ENCODE peak calls at places on chromosomes 3 and 15, in seven cellular contexts. J, W, F, Y, A, C and K are unnamed samples.

GRCh38 chr3:192901435-192901834 is 16.2 kb downstream of the MB21D2 start:
- DNase-seq in J (no peak), W (peak; percentile 55), F (no peak), Y (no peak), A (no peak), C (no peak), K (no peak)

GRCh38 chr3:76040946-76041345 is 255.6 kb upstream of the ZNF717 start:
- DNase-seq in J (peak; percentile 45), W (peak; percentile 1), F (no peak), Y (no peak), A (no peak), C (no peak), K (no peak)

GRCh38 chr3:49602877-49603411 is 48.7 kb downstream of the BSN start:
- DNase-seq in J (no peak), W (no peak), F (peak; percentile 53), Y (no peak), A (no peak), C (no peak), K (peak; percentile 32)

GRCh38 chr3:41370307-41370706 is 171.0 kb downstream of the CTNNB1 start:
- DNase-seq in J (no peak), W (no peak), F (no peak), Y (no peak), A (no peak), C (no peak), K (no peak)

GRCh38 chr3:33392703-33393125 is 47.5 kb downstream of the UBP1 start:
- DNase-seq in J (peak; percentile 15), W (peak; percentile 72), F (no peak), Y (no peak), A (no peak), C (no peak), K (no peak)

GRCh38 chr3:51711352-51712019 is 4.6 kb downstream of the GRM2 start:
- DNase-seq in J (no peak), W (no peak), F (no peak), Y (no peak), A (no peak), C (no peak), K (peak; percentile 13)

GRCh38 chr3:171026584-171027293 is at the start of gene SLC2A2:
- DNase-seq in J (no peak), W (no peak), F (no peak), Y (no peak), A (no peak), C (no peak), K (no peak)

GRCh38 chr15:72532991-72533601 is 59.0 kb downstream of the ARIH1 start:
- DNase-seq in J (no peak), W (peak; percentile 10), F (peak; percentile 4), Y (no peak), A (no peak), C (no peak), K (no peak)

GRCh38 chr3:124272611-124273151 is 280.8 kb upstream of the ROPN1 start:
- DNase-seq in J (no peak), W (peak; percentile 42), F (no peak), Y (no peak), A (no peak), C (no peak), K (no peak)

GRCh38 chr15:63483521-63484371 is 20.6 kb upstream of the USP3 start:
- DNase-seq in J (peak; percentile 39), W (peak; percentile 88), F (no peak), Y (no peak), A (no peak), C (no peak), K (no peak)

GRCh38 chr3:28286595-28286994 is 45.2 kb downstream of the CMC1 start:
- DNase-seq in J (peak; percentile 58), W (peak; percentile 64), F (no peak), Y (no peak), A (no peak), C (no peak), K (no peak)

GRCh38 chr3:100932491-100932890 is 60.7 kb downstream of the ABI3BP start:
- DNase-seq in J (no peak), W (no peak), F (no peak), Y (no peak), A (no peak), C (no peak), K (no peak)

GRCh38 chr3:166123576-166123975 is 286.4 kb upstream of the BCHE start:
- DNase-seq in J (peak; percentile 55), W (no peak), F (no peak), Y (no peak), A (no peak), C (no peak), K (no peak)

GRCh38 chr3:20405731-20406130 is 219.7 kb upstream of the SGO1 start:
- DNase-seq in J (no peak), W (peak; percentile 91), F (no peak), Y (no peak), A (no peak), C (no peak), K (no peak)

GRCh38 chr3:14554715-14555114 is 14.6 kb upstream of the GRIP2 start:
- DNase-seq in J (no peak), W (no peak), F (no peak), Y (no peak), A (no peak), C (no peak), K (no peak)

GRCh38 chr3:31908391-31909097 is 72.5 kb downstream of the OSBPL10 start:
- DNase-seq in J (no peak), W (no peak), F (no peak), Y (no peak), A (no peak), C (no peak), K (no peak)

GRCh38 chr3:192575879-192576506 is 151.3 kb downstream of the FGF12 start:
- DNase-seq in J (no peak), W (no peak), F (no peak), Y (no peak), A (no peak), C (no peak), K (no peak)

GRCh38 chr3:125519678-125520562 is at the start of gene SNX4:
- DNase-seq in J (peak; percentile 93), W (peak; percentile 97), F (peak; percentile 80), Y (peak; percentile 89), A (peak; percentile 94), C (peak; percentile 94), K (peak; percentile 94)

GRCh38 chr15:40763801-40764765 is at the start of gene GCHFR:
- DNase-seq in J (peak; percentile 55), W (peak; percentile 76), F (peak; percentile 61), Y (peak; percentile 72), A (peak; percentile 88), C (peak; percentile 90), K (peak; percentile 81)

GRCh38 chr3:194905696-194906095 is 220.0 kb downstream of the FAM43A start:
- DNase-seq in J (no peak), W (peak; percentile 46), F (no peak), Y (no peak), A (no peak), C (no peak), K (no peak)

GRCh38 chr15:62846131-62846804 is 196.3 kb upstream of the TPM1 start:
- DNase-seq in J (no peak), W (no peak), F (no peak), Y (no peak), A (no peak), C (no peak), K (no peak)

GRCh38 chr15:89368566-89369223 is 34.1 kb upstream of the POLG start:
- DNase-seq in J (no peak), W (no peak), F (no peak), Y (no peak), A (no peak), C (no peak), K (no peak)

GRCh38 chr3:112378989-112379692 is 46.2 kb downstream of the CD200 start:
- DNase-seq in J (no peak), W (peak; percentile 98), F (no peak), Y (peak; percentile 62), A (no peak), C (no peak), K (no peak)

GRCh38 chr3:97793415-97794019 is 28.3 kb upstream of the CRYBG3 start:
- DNase-seq in J (peak; percentile 65), W (peak; percentile 76), F (no peak), Y (peak; percentile 21), A (no peak), C (no peak), K (no peak)

GRCh38 chr15:86879250-86880229 is 799.9 kb downstream of the AGBL1 start:
- DNase-seq in J (no peak), W (no peak), F (no peak), Y (no peak), A (no peak), C (no peak), K (no peak)

GRCh38 chr15:101276501-101277037 is 716 bp downstream of the SELENOS start:
- DNase-seq in J (peak; percentile 42), W (peak; percentile 60), F (no peak), Y (no peak), A (no peak), C (no peak), K (no peak)

GRCh38 chr3:193095366-193095765 is 145.7 kb upstream of the PLAAT1 start:
- DNase-seq in J (no peak), W (no peak), F (no peak), Y (no peak), A (no peak), C (no peak), K (no peak)

GRCh38 chr15:41207687-41208448 is 22.7 kb downstream of the EXD1 start:
- DNase-seq in J (no peak), W (peak; percentile 23), F (no peak), Y (no peak), A (no peak), C (no peak), K (no peak)

GRCh38 chr3:32340039-32340438 is 51.6 kb upstream of the CMTM7 start:
- DNase-seq in J (peak; percentile 50), W (peak; percentile 74), F (peak; percentile 18), Y (peak; percentile 48), A (no peak), C (no peak), K (no peak)

GRCh38 chr15:50881121-50882048 is 27.1 kb upstream of the AP4E1 start:
- DNase-seq in J (no peak), W (peak; percentile 26), F (no peak), Y (no peak), A (no peak), C (no peak), K (no peak)

GRCh38 chr3:186875708-186876107 is 33.2 kb downstream of the ADIPOQ start:
- DNase-seq in J (no peak), W (no peak), F (no peak), Y (no peak), A (no peak), C (no peak), K (no peak)
- TF ChIP-seq CTCF in J (no peak), W (no peak), F (no peak), Y (no peak), A (no peak), C (no peak), K (no peak)

GRCh38 chr3:147864754-147865354 is 455.7 kb downstream of the ZIC1 start:
- DNase-seq in J (no peak), W (no peak), F (no peak), Y (no peak), A (no peak), C (no peak), K (no peak)
- H3K9me3 ChIP-seq in J (peaks cover 18% of the 10 kb centered on the region), W (no peaks in the 10 kb centered on the region), F (no peaks in the 10 kb centered on the region), Y (no peaks in the 10 kb centered on the region), A (no peaks in the 10 kb centered on the region), C (peaks cover 2% of the 10 kb centered on the region), K (peaks cover 26% of the 10 kb centered on the region)

GRCh38 chr3:102471001-102471400 is 36.2 kb downstream of the ZPLD1 start:
- DNase-seq in J (peak; percentile 60), W (no peak), F (no peak), Y (no peak), A (no peak), C (no peak), K (no peak)
- TF ChIP-seq CTCF in J (peak; percentile 55), W (no peak), F (no peak), Y (no peak), A (no peak), C (no peak), K (no peak)

GRCh38 chr15:25179673-25180511 is 225.1 kb downstream of the SNRPN start:
- DNase-seq in J (no peak), W (no peak), F (no peak), Y (peak; percentile 2), A (no peak), C (peak; percentile 1), K (peak; percentile 20)
- H3K9me3 ChIP-seq in J (peaks cover 44% of the 10 kb centered on the region), W (no peaks in the 10 kb centered on the region), F (peaks cover 33% of the 10 kb centered on the region), Y (no peaks in the 10 kb centered on the region), A (no peaks in the 10 kb centered on the region), C (no peaks in the 10 kb centered on the region), K (peaks cover 100% of the 10 kb centered on the region)